ENCODE peak calls at places on chromosomes 16 and 17, in four cellular contexts. U, X, A and W are unnamed samples.
A peak's percentile ranks its signal among the peaks of the same experiment; 100 is the strongest.

GRCh38 chr16:51898872-51899271 is 648.1 kb downstream of the TOX3 start:
- DNase-seq in A (no peak), U (no peak), X (no peak), W (no peak)

GRCh38 chr17:58420841-58421240 is 3.5 kb upstream of the RNF43 start:
- DNase-seq in X (no peak), U (no peak), A (no peak), W (no peak)

GRCh38 chr17:3740611-3741073 is 16.9 kb downstream of the HASPIN start:
- DNase-seq in A (no peak), X (no peak), U (no peak), W (no peak)

GRCh38 chr17:45370949-45371413 is 54.2 kb upstream of the MAP3K14 start:
- DNase-seq in X (no peak), U (no peak), A (no peak), W (peak; percentile 40)

GRCh38 chr16:79897444-79898146 is 297.1 kb upstream of the MAF start:
- DNase-seq in X (peak; percentile 26), A (no peak), U (peak; percentile 44), W (no peak)

GRCh38 chr16:50924759-50925545 is 183.1 kb downstream of the CYLD start:
- DNase-seq in A (no peak), U (no peak), X (no peak), W (no peak)

GRCh38 chr17:17358060-17358751 is 55.0 kb downstream of the NT5M start:
- DNase-seq in X (no peak), A (no peak), U (no peak), W (peak; percentile 36)

GRCh38 chr16:27928542-27928941 is 135.0 kb downstream of the GSG1L start:
- DNase-seq in A (no peak), U (no peak), X (no peak), W (no peak)

GRCh38 chr17:2198917-2199316 is 104.7 kb downstream of the SMG6 start:
- DNase-seq in U (no peak), X (no peak), A (no peak), W (no peak)

GRCh38 chr17:42618442-42619150 is 9.1 kb downstream of the TUBG1 start:
- DNase-seq in U (peak; percentile 20), X (peak; percentile 74), A (no peak), W (no peak)

GRCh38 chr16:49855280-49855821 is 561 bp downstream of the ZNF423 start:
- DNase-seq in X (peak; percentile 85), U (peak; percentile 90), A (no peak), W (peak; percentile 90)

GRCh38 chr17:78493455-78494188 is 83.6 kb downstream of the DNAH17 start:
- DNase-seq in X (no peak), U (no peak), A (no peak), W (no peak)

GRCh38 chr17:14942511-14943185 is 322.5 kb downstream of the PMP22 start:
- DNase-seq in U (no peak), X (no peak), A (no peak), W (no peak)

GRCh38 chr17:73633736-73634135 is 10.5 kb downstream of the SDK2 start:
- DNase-seq in U (no peak), A (no peak), X (no peak), W (no peak)

GRCh38 chr16:58414938-58415451 is 22.7 kb downstream of the GINS3 start:
- DNase-seq in U (no peak), X (no peak), A (no peak), W (no peak)

GRCh38 chr16:87447323-87447722 is 45.5 kb downstream of the ZCCHC14 start:
- DNase-seq in U (no peak), X (no peak), A (no peak), W (no peak)

GRCh38 chr16:87448866-87449265 is 44.0 kb downstream of the ZCCHC14 start:
- DNase-seq in A (no peak), U (no peak), X (no peak), W (no peak)

GRCh38 chr16:87453326-87453725 is 39.5 kb downstream of the ZCCHC14 start:
- DNase-seq in U (no peak), X (no peak), A (no peak), W (no peak)

GRCh38 chr16:87454391-87454790 is 38.4 kb downstream of the ZCCHC14 start:
- DNase-seq in U (no peak), X (no peak), A (no peak), W (no peak)

GRCh38 chr16:87451563-87452210 is 41.1 kb downstream of the ZCCHC14 start:
- DNase-seq in X (no peak), A (no peak), U (no peak), W (no peak)
- TF ChIP-seq CTCF in X (no peak), A (no peak), U (no peak), W (no peak)

GRCh38 chr17:81845881-81846742 is 11.3 kb upstream of the PPP1R27 start:
- DNase-seq in A (no peak), U (no peak), X (no peak), W (no peak)
- H3K27ac ChIP-seq in A (no peak overlapping the region), U (no peak overlapping the region), X (no peak overlapping the region), W (no peak overlapping the region)

DNA sequence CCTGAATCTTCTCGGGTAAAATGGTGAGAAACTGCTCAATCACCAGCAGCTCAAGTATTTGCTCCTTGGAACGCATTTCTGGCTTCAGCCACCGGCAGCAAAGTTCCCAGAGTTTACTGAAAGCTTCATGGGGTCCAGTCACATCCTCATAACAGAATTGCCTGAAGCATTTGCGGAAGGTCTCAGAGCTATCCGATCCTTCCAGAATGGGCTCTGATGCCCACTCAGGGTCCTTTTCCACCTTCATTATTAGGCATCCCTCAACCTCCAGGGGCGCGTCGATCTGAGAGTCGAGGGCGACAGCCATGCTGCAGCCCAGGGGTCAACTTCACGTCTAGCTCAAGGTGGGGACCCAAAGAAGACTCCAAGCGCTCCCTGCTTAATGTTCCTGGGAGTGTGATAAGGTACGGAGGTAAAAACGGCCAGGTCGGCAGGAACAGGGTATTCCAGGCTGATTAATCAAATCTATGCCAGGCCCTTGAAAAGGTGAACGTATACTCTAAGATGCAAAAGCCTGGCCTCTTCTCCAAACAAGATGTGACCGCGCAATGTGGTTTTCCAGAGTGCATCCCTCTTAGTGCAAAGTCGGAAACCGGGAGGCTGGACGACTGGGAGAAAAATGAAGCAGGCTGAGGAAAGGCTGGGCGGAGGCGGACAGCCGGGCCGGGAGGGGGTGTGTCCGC is 683 bp downstream of the ZKSCAN2 start:
- DNase-seq in X (no peak), A (no peak), U (peak; percentile 7), W (peak; percentile 92)
- TF ChIP-seq CTCF in X (no peak), A (peak; percentile 3), U (no peak), W (no peak)

DNA sequence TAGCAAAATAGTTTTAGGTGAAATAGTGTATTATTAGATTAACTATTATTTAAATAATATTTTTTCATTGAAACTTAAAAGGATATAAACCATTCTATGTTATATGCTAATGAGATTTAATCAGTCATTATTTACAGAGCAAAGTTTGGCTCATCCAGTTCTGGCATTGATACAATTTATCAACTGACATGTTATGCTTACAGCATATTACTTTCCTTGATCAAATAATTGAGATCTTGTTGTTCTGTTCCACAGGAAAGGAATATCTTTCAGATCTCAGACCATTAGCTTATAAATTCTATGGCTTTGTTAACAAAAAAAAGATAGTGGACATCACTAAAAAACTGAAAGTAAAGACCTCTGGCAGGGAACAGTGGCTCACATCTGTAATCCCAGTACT is 403.0 kb downstream of the ZFHX3 start:
- DNase-seq in A (no peak), U (no peak), X (no peak), W (no peak)
- H3K27ac ChIP-seq in A (no peak overlapping the region), U (no peak overlapping the region), X (no peak overlapping the region), W (no peak overlapping the region)

GRCh38 chr16:12141556-12141955 is 165.0 kb downstream of the SNX29 start:
- DNase-seq in A (no peak), U (no peak), X (no peak), W (no peak)
- TF ChIP-seq CTCF in A (no peak), U (no peak), X (no peak), W (no peak)

GRCh38 chr17:50638851-50639767 is 4.4 kb downstream of the ABCC3 start:
- DNase-seq in U (peak; percentile 96), A (peak; percentile 77), X (peak; percentile 94), W (peak; percentile 94)
- H3K27ac ChIP-seq in U (no peak overlapping the region), A (peak overlapping the region; percentile 72), X (peak overlapping the region; percentile 19), W (peak overlapping the region; percentile 76)

DNA sequence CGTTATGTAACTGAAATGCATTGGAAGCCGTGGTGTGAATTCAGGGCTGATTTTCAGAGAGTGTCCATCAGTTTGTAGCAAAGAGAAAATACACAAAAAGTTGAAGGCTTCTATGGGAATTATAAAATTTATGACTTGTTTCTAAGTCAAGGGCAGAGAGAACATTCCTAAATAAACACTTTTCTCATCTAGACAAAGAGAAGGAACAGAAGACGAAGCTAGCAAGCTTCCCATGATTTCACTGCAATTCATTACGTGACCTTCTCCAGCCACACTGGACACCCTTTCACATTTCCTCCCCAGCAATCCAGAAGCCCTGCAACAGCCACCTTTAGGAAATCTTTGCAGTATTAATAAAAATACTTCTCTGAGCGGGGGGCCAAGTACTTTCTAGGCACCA is 67.8 kb downstream of the TMEM100 start:
- DNase-seq in A (no peak), X (no peak), U (no peak), W (no peak)
- TF ChIP-seq CTCF in A (no peak), X (no peak), U (no peak), W (no peak)

DNA sequence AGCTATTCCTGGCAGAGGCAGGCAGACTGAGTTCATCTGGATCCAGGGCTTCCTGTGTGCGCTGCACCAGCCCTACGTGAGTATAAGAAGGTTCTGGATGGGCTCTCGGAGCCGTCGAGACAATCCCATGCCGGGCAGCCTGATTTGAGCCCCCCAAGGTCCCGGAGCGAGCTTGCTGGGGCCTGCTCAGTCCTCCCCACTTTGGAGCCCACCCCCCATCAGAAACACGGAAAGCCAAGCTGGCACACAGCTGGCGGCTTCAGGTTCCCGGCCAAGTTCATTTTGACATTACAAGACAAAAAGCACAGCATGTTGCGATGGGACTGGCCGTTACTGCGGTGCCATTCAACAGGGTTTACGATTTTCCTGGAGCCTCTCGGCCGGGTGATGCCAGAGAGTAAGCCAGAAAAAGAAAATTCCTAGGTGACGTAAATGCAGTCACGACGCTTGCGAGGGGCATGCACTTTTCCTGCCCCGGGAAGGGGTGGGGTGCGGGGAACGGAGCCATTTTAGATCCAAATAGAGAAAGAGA is 167.2 kb upstream of the FOXF1 start:
- DNase-seq in U (no peak), X (no peak), A (peak; percentile 55), W (peak; percentile 87)
- H3K27ac ChIP-seq in U (no peak overlapping the region), X (no peak overlapping the region), A (peak overlapping the region; percentile 88), W (peak overlapping the region; percentile 89)